ENCODE peak calls at places on chromosome 6, in ten cellular contexts. One of them, this sample, is unnamed.

GRCh38 chr6:47787620-47788497 is 6.0 kb downstream of the OPN5 start:
- DNase-seq in stimulated activated naive CD4-positive, alpha-beta T cell: peak; percentile 10
- DNase-seq in naive B cell: peak; percentile 15
- DNase-seq in amygdala: peak; percentile 52
- DNase-seq in HS-5: peak; percentile 25
- DNase-seq in activated CD4-positive, alpha-beta memory T cell treated with anti-CD3 and anti-CD28 coated beads for 36 hours: peak; percentile 65
- DNase-seq in MCF 10A: peak; percentile 77
- DNase-seq in tibial nerve: peak; percentile 24
- DNase-seq in upper lobe of right lung: peak; percentile 79
- DNase-seq in T47D: peak; percentile 28
- DNase-seq in this sample: peak; percentile 9

GRCh38 chr6:157786221-157786620 is 36.8 kb upstream of the SNX9 start:
- DNase-seq in HS-5: no peak
- DNase-seq in naive B cell: no peak
- DNase-seq in tibial nerve: no peak
- DNase-seq in amygdala: no peak
- DNase-seq in stimulated activated naive CD4-positive, alpha-beta T cell: no peak
- DNase-seq in upper lobe of right lung: no peak
- DNase-seq in T47D: no peak
- DNase-seq in activated CD4-positive, alpha-beta memory T cell treated with anti-CD3 and anti-CD28 coated beads for 36 hours: no peak
- DNase-seq in MCF 10A: no peak
- DNase-seq in this sample: no peak

GRCh38 chr6:128275681-128276080 is 244.7 kb downstream of the PTPRK start:
- DNase-seq in HS-5: no peak
- DNase-seq in stimulated activated naive CD4-positive, alpha-beta T cell: no peak
- DNase-seq in MCF 10A: peak; percentile 27
- DNase-seq in T47D: no peak
- DNase-seq in activated CD4-positive, alpha-beta memory T cell treated with anti-CD3 and anti-CD28 coated beads for 36 hours: no peak
- DNase-seq in naive B cell: no peak
- DNase-seq in tibial nerve: no peak
- DNase-seq in upper lobe of right lung: no peak
- DNase-seq in amygdala: no peak
- DNase-seq in this sample: no peak

GRCh38 chr6:131654326-131654725 is 17.2 kb downstream of the ENPP3 start:
- DNase-seq in T47D: no peak
- DNase-seq in HS-5: no peak
- DNase-seq in upper lobe of right lung: no peak
- DNase-seq in amygdala: no peak
- DNase-seq in tibial nerve: no peak
- DNase-seq in MCF 10A: peak; percentile 17
- DNase-seq in activated CD4-positive, alpha-beta memory T cell treated with anti-CD3 and anti-CD28 coated beads for 36 hours: no peak
- DNase-seq in stimulated activated naive CD4-positive, alpha-beta T cell: no peak
- DNase-seq in naive B cell: no peak
- DNase-seq in this sample: no peak

GRCh38 chr6:112352607-112353006 is 5.5 kb downstream of the RFPL4B start:
- DNase-seq in stimulated activated naive CD4-positive, alpha-beta T cell: no peak
- DNase-seq in tibial nerve: no peak
- DNase-seq in activated CD4-positive, alpha-beta memory T cell treated with anti-CD3 and anti-CD28 coated beads for 36 hours: no peak
- DNase-seq in amygdala: no peak
- DNase-seq in MCF 10A: no peak
- DNase-seq in naive B cell: no peak
- DNase-seq in T47D: no peak
- DNase-seq in upper lobe of right lung: no peak
- DNase-seq in HS-5: no peak
- DNase-seq in this sample: no peak

GRCh38 chr6:148996815-148997214 is 250.0 kb downstream of the UST start:
- DNase-seq in MCF 10A: peak; percentile 8
- DNase-seq in HS-5: no peak
- DNase-seq in activated CD4-positive, alpha-beta memory T cell treated with anti-CD3 and anti-CD28 coated beads for 36 hours: no peak
- DNase-seq in upper lobe of right lung: no peak
- DNase-seq in tibial nerve: no peak
- DNase-seq in T47D: no peak
- DNase-seq in naive B cell: no peak
- DNase-seq in stimulated activated naive CD4-positive, alpha-beta T cell: no peak
- DNase-seq in amygdala: no peak
- DNase-seq in this sample: no peak

GRCh38 chr6:13725570-13725969 is 13.9 kb upstream of the RANBP9 start:
- DNase-seq in MCF 10A: peak; percentile 88
- DNase-seq in T47D: peak; percentile 47
- DNase-seq in naive B cell: no peak
- DNase-seq in stimulated activated naive CD4-positive, alpha-beta T cell: no peak
- DNase-seq in tibial nerve: no peak
- DNase-seq in activated CD4-positive, alpha-beta memory T cell treated with anti-CD3 and anti-CD28 coated beads for 36 hours: peak; percentile 58
- DNase-seq in upper lobe of right lung: no peak
- DNase-seq in amygdala: no peak
- DNase-seq in HS-5: no peak
- DNase-seq in this sample: no peak

GRCh38 chr6:142746524-142746923 is 198.5 kb downstream of the HIVEP2 start:
- DNase-seq in tibial nerve: no peak
- DNase-seq in MCF 10A: peak; percentile 40
- DNase-seq in T47D: no peak
- DNase-seq in naive B cell: peak; percentile 36
- DNase-seq in HS-5: no peak
- DNase-seq in stimulated activated naive CD4-positive, alpha-beta T cell: peak; percentile 8
- DNase-seq in amygdala: peak; percentile 28
- DNase-seq in upper lobe of right lung: no peak
- DNase-seq in activated CD4-positive, alpha-beta memory T cell treated with anti-CD3 and anti-CD28 coated beads for 36 hours: peak; percentile 23
- DNase-seq in this sample: no peak

GRCh38 chr6:109824105-109824504 is 133.0 kb downstream of the FIG4 start:
- DNase-seq in amygdala: no peak
- DNase-seq in upper lobe of right lung: no peak
- DNase-seq in naive B cell: no peak
- DNase-seq in activated CD4-positive, alpha-beta memory T cell treated with anti-CD3 and anti-CD28 coated beads for 36 hours: no peak
- DNase-seq in MCF 10A: no peak
- DNase-seq in T47D: no peak
- DNase-seq in stimulated activated naive CD4-positive, alpha-beta T cell: no peak
- DNase-seq in HS-5: no peak
- DNase-seq in tibial nerve: no peak
- DNase-seq in this sample: no peak

GRCh38 chr6:46025573-46025972 is 9.9 kb upstream of the CLIC5 start:
- DNase-seq in upper lobe of right lung: no peak
- DNase-seq in T47D: no peak
- DNase-seq in naive B cell: no peak
- DNase-seq in HS-5: no peak
- DNase-seq in MCF 10A: no peak
- DNase-seq in amygdala: no peak
- DNase-seq in activated CD4-positive, alpha-beta memory T cell treated with anti-CD3 and anti-CD28 coated beads for 36 hours: no peak
- DNase-seq in tibial nerve: no peak
- DNase-seq in stimulated activated naive CD4-positive, alpha-beta T cell: no peak
- DNase-seq in this sample: no peak

This sample was measured in GM12892.